ENCODE peak calls at places on chromosomes 5 and 9, in six cellular contexts. S, J, N, D, H and P are unnamed samples.

GRCh38 chr9:130301483-130302286 is 36.1 kb downstream of the HMCN2 start:
- DNase-seq in S (peak), J (no peak), N (no peak), D (peak), H (peak), P (peak)

GRCh38 chr9:13970018-13970417 is 343.9 kb downstream of the NFIB start:
- DNase-seq in S (no peak), J (no peak), N (no peak), D (peak), H (no peak), P (no peak)

GRCh38 chr9:22916148-22916547 is 469.5 kb downstream of the DMRTA1 start:
- DNase-seq in S (no peak), J (no peak), N (no peak), D (no peak), H (no peak), P (no peak)

GRCh38 chr9:130154816-130155215 is 17.4 kb upstream of the NCS1 start:
- DNase-seq in S (no peak), J (no peak), N (no peak), D (no peak), H (no peak), P (no peak)

GRCh38 chr9:88959727-88960469 is 31.4 kb upstream of the S1PR3 start:
- DNase-seq in S (no peak), J (no peak), N (no peak), D (no peak), H (no peak), P (no peak)

GRCh38 chr5:93247126-93247525 is 333.9 kb downstream of the NR2F1-AS1 start:
- DNase-seq in S (no peak), J (no peak), N (no peak), D (no peak), H (no peak), P (peak)

GRCh38 chr5:154862766-154863165 is 4.3 kb downstream of the CNOT8 start:
- DNase-seq in S (no peak), J (no peak), N (no peak), D (no peak), H (no peak), P (no peak)

GRCh38 chr5:93622240-93622885 is 39.3 kb downstream of the NR2F1 start:
- DNase-seq in S (no peak), J (no peak), N (no peak), D (peak), H (no peak), P (peak)

GRCh38 chr5:1786621-1787471 is 12.8 kb downstream of the MRPL36 start:
- DNase-seq in S (no peak), J (peak), N (no peak), D (no peak), H (peak), P (no peak)

GRCh38 chr5:179762079-179762780 is 29.6 kb downstream of the MAML1 start:
- DNase-seq in S (no peak), J (no peak), N (no peak), D (peak), H (peak), P (no peak)

GRCh38 chr9:133606722-133607053 is 2.5 kb downstream of the FAM163B start:
- DNase-seq in S (no peak), J (no peak), N (no peak), D (no peak), H (no peak), P (no peak)

GRCh38 chr9:108543251-108543768 is 312.5 kb downstream of the ACTL7B start:
- DNase-seq in S (no peak), J (no peak), N (no peak), D (peak), H (no peak), P (peak)

GRCh38 chr5:111278824-111279504 is 54.8 kb downstream of the CAMK4 start:
- DNase-seq in S (peak), J (peak), N (peak), D (peak), H (peak), P (peak)

GRCh38 chr5:133977858-133978257 is 9.4 kb upstream of the C5orf15 start:
- DNase-seq in S (no peak), J (no peak), N (no peak), D (peak), H (no peak), P (peak)

GRCh38 chr9:21919377-21920362 is 74.5 kb downstream of the CDKN2A start:
- DNase-seq in S (no peak), J (no peak), N (no peak), D (peak), H (no peak), P (peak)

GRCh38 chr5:143051244-143052058 is 281.3 kb downstream of the ARHGAP26 start:
- DNase-seq in S (no peak), J (no peak), N (no peak), D (peak), H (no peak), P (peak)

GRCh38 chr5:120532835-120533234 is 68.7 kb downstream of the PRR16 start:
- DNase-seq in S (no peak), J (no peak), N (no peak), D (no peak), H (no peak), P (no peak)

GRCh38 chr5:110386782-110387181 is 339.7 kb downstream of the TMEM232 start:
- DNase-seq in S (no peak), J (no peak), N (no peak), D (peak), H (no peak), P (peak)

GRCh38 chr5:174916227-174916626 is 191.8 kb downstream of the MSX2 start:
- DNase-seq in S (no peak), J (no peak), N (no peak), D (no peak), H (no peak), P (no peak)

GRCh38 chr5:91223886-91224285 is 159.2 kb downstream of the ARRDC3 start:
- DNase-seq in S (no peak), J (no peak), N (no peak), D (peak), H (no peak), P (peak)

GRCh38 chr5:90161399-90161798 is 248.2 kb downstream of the CETN3 start:
- DNase-seq in S (peak), J (peak), N (peak), D (peak), H (no peak), P (peak)

GRCh38 chr9:83583151-83584014 is 39.6 kb upstream of the IDNK start:
- DNase-seq in S (peak), J (peak), N (peak), D (peak), H (peak), P (peak)

GRCh38 chr9:13485068-13485596 is 205.6 kb upstream of the MPDZ start:
- DNase-seq in S (peak), J (peak), N (peak), D (peak), H (peak), P (peak)

GRCh38 chr5:65203746-65204145 is 278.0 kb downstream of the ADAMTS6 start:
- DNase-seq in S (no peak), J (no peak), N (no peak), D (peak), H (no peak), P (peak)

GRCh38 chr9:131320031-131320685 is 30.6 kb downstream of the PLPP7 start:
- DNase-seq in S (peak), J (no peak), N (peak), D (peak), H (no peak), P (no peak)

GRCh38 chr5:113447651-113448050 is 12.9 kb upstream of the TSSK1B start:
- DNase-seq in S (no peak), J (no peak), N (no peak), D (peak), H (no peak), P (no peak)

GRCh38 chr9:126842220-126842842 is 18.1 kb upstream of the ZBTB34 start:
- DNase-seq in S (no peak), J (peak), N (no peak), D (no peak), H (no peak), P (no peak)

GRCh38 chr5:112417931-112418358 is 1.1 kb downstream of the EPB41L4A start:
- DNase-seq in S (peak), J (peak), N (peak), D (peak), H (peak), P (peak)

GRCh38 chr9:135926402-135927194 is 19.3 kb upstream of the CAMSAP1 start:
- DNase-seq in S (no peak), J (peak), N (no peak), D (peak), H (no peak), P (peak)

GRCh38 chr9:135923508-135923907 is 16.2 kb upstream of the CAMSAP1 start:
- DNase-seq in S (no peak), J (no peak), N (no peak), D (no peak), H (no peak), P (no peak)

GRCh38 chr9:135927195-135928013 is 20.1 kb upstream of the CAMSAP1 start:
- DNase-seq in S (no peak), J (no peak), N (no peak), D (no peak), H (no peak), P (no peak)

GRCh38 chr9:135925496-135926133 is 18.3 kb upstream of the CAMSAP1 start:
- DNase-seq in S (no peak), J (no peak), N (no peak), D (peak), H (no peak), P (no peak)

DNA sequence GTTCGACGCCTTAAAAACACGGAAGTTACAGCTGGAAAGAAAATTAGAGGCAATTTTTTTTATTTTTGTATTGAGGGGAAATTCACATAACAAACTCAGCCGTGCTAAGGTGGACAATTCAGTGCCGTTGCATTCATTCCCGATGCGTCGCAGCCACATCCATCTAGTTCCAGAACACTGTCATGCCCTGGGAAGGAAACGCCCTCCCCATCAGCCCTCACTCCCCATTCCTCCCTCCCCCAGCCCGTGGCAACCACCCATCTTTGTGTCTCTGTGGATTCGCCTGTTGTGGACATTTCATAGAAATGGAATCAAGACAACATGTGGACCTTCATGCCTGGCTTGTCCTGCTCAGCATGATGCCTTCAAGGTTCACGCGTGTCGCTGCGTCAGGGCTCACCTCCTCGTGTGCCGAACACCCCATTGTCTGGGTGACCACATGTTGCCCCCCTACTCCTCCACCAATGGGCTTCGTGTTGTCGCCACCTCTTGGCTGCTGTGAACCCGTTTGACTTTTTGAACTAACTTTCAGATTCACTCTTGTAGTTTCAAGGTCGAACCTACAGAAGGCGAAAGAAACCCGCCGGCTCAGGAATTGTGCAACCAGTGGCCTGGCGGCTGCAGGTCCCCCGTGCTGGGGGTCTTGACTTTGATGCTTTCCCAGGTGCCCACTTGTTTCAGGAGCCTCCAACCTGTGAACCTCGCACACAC is 17.4 kb upstream of the CAMSAP1 start:
- DNase-seq in S (no peak), J (no peak), N (no peak), D (peak), H (no peak), P (no peak)
- TF ChIP-seq CTCF in S (no peak), J (no peak), N (no peak), D (peak), H (no peak), P (no peak)

GRCh38 chr9:38422555-38423245 is 1.6 kb downstream of the IGFBPL1 start:
- DNase-seq in S (no peak), J (peak), N (no peak), D (no peak), H (no peak), P (no peak)
- H3K4me3 ChIP-seq in S (no peak), J (peak), N (no peak), D (no peak), H (no peak), P (no peak)

GRCh38 chr9:87226896-87227295 is 270.8 kb upstream of the DAPK1 start:
- DNase-seq in S (no peak), J (no peak), N (no peak), D (peak), H (no peak), P (no peak)

GRCh38 chr9:87229127-87229526 is 268.5 kb upstream of the DAPK1 start:
- DNase-seq in S (no peak), J (no peak), N (no peak), D (no peak), H (no peak), P (no peak)

GRCh38 chr9:87227456-87227855 is 270.2 kb upstream of the DAPK1 start:
- DNase-seq in S (no peak), J (no peak), N (no peak), D (no peak), H (no peak), P (no peak)

GRCh38 chr9:87223397-87224246 is 274.0 kb upstream of the DAPK1 start:
- DNase-seq in S (no peak), J (no peak), N (no peak), D (peak), H (no peak), P (peak)
- TF ChIP-seq CTCF in S (no peak), J (no peak), N (no peak), D (no peak), H (no peak), P (no peak)

GRCh38 chr5:14186132-14186830 is 43.1 kb downstream of the TRIO start:
- DNase-seq in S (no peak), J (no peak), N (no peak), D (peak), H (no peak), P (peak)

GRCh38 chr5:14185336-14186131 is 42.4 kb downstream of the TRIO start:
- DNase-seq in S (no peak), J (no peak), N (no peak), D (peak), H (no peak), P (peak)

GRCh38 chr5:14184082-14184481 is 40.9 kb downstream of the TRIO start:
- DNase-seq in S (no peak), J (no peak), N (no peak), D (no peak), H (no peak), P (no peak)

GRCh38 chr5:14183187-14183939 is 40.2 kb downstream of the TRIO start:
- DNase-seq in S (peak), J (peak), N (peak), D (peak), H (no peak), P (peak)

GRCh38 chr5:14184725-14185124 is 41.6 kb downstream of the TRIO start:
- DNase-seq in S (no peak), J (peak), N (no peak), D (peak), H (no peak), P (peak)
- H3K4me3 ChIP-seq in S (no peak), J (no peak), N (no peak), D (no peak), H (no peak), P (no peak)